ENCODE peak calls at places on chromosomes 6 and 20, in four cellular contexts. F, Y, H and C are unnamed samples.

GRCh38 chr20:47665221-47665991 is 119.9 kb downstream of the SULF2 start:
- DNase-seq in Y (no peak), H (no peak), F (no peak), C (no peak)

GRCh38 chr20:14838663-14839650 is 501.5 kb upstream of the FLRT3 start:
- DNase-seq in F (no peak), Y (peak; percentile 3), H (no peak), C (peak; percentile 87)

GRCh38 chr6:75424610-75425548 is 68.7 kb downstream of the FILIP1 start:
- DNase-seq in Y (peak; percentile 62), H (no peak), F (no peak), C (peak; percentile 86)

GRCh38 chr6:32079566-32080290 is 29.4 kb downstream of the TNXB start:
- DNase-seq in H (no peak), F (no peak), Y (peak; percentile 29), C (peak; percentile 15)

GRCh38 chr6:168956141-168956838 is 297.4 kb downstream of the THBS2 start:
- DNase-seq in Y (peak; percentile 54), H (peak; percentile 11), F (no peak), C (peak; percentile 33)

GRCh38 chr6:111573118-111573883 is 32.4 kb downstream of the TRAF3IP2 start:
- DNase-seq in Y (peak; percentile 85), H (peak; percentile 76), F (no peak), C (peak; percentile 61)

GRCh38 chr20:51750037-51750769 is 18.0 kb downstream of the ATP9A start:
- DNase-seq in H (peak; percentile 68), F (no peak), Y (peak; percentile 98), C (peak; percentile 81)

GRCh38 chr20:4189375-4189774 is 174.0 kb upstream of the RNF24 start:
- DNase-seq in F (no peak), Y (no peak), H (no peak), C (no peak)

GRCh38 chr20:62496525-62497218 is 20.9 kb upstream of the GATA5 start:
- DNase-seq in Y (peak; percentile 18), H (no peak), F (no peak), C (peak; percentile 42)

GRCh38 chr6:73263570-73263909 is 544 bp upstream of the KHDC1 start:
- DNase-seq in H (no peak), Y (peak; percentile 29), F (no peak), C (peak; percentile 5)

GRCh38 chr20:47161411-47161810 is 195.1 kb downstream of the ZMYND8 start:
- DNase-seq in Y (no peak), F (no peak), H (no peak), C (no peak)

GRCh38 chr20:45833030-45833882 is at the start of gene SNX21:
- DNase-seq in Y (peak; percentile 96), H (peak; percentile 81), F (no peak), C (peak; percentile 93)

GRCh38 chr6:4776493-4776966 is 326 bp downstream of the CDYL start:
- DNase-seq in F (peak; percentile 13), H (no peak), Y (peak; percentile 79), C (peak; percentile 77)

GRCh38 chr20:37577972-37578371 is 50.3 kb upstream of the BLCAP start:
- DNase-seq in H (no peak), Y (no peak), F (no peak), C (no peak)

GRCh38 chr6:41000248-41000647 is 38.8 kb downstream of the UNC5CL start:
- DNase-seq in Y (no peak), H (no peak), F (no peak), C (no peak)

GRCh38 chr6:113690255-113690956 is 166.7 kb upstream of the MARCKS start:
- DNase-seq in F (no peak), Y (peak; percentile 88), H (peak; percentile 90), C (peak; percentile 88)

GRCh38 chr20:44684047-44684965 is 30.9 kb upstream of the CCN5 start:
- DNase-seq in F (no peak), Y (no peak), H (no peak), C (no peak)

GRCh38 chr6:131565041-131565440 is 8.0 kb upstream of the ARG1 start:
- DNase-seq in F (no peak), H (no peak), Y (no peak), C (no peak)

GRCh38 chr20:58576590-58576944 is 61.4 kb upstream of the APCDD1L start:
- DNase-seq in Y (no peak), F (no peak), H (no peak), C (no peak)

GRCh38 chr6:148760568-148761531 is 14.0 kb downstream of the UST start:
- DNase-seq in F (peak; percentile 40), Y (peak; percentile 92), H (peak; percentile 87), C (peak; percentile 85)

GRCh38 chr6:157982580-157983438 is 1.1 kb downstream of the SYNJ2 start:
- DNase-seq in H (peak; percentile 57), Y (peak; percentile 74), F (no peak), C (peak; percentile 75)

GRCh38 chr20:14543040-14543439 is 205.6 kb upstream of the FLRT3 start:
- DNase-seq in H (peak; percentile 14), F (no peak), Y (no peak), C (no peak)

GRCh38 chr6:118635909-118636735 is 15.3 kb downstream of the CEP85L start:
- DNase-seq in F (no peak), H (no peak), Y (no peak), C (no peak)

GRCh38 chr6:82144852-82145332 is 102.7 kb downstream of the IBTK start:
- DNase-seq in Y (peak; percentile 91), H (peak; percentile 97), F (no peak), C (peak; percentile 90)

GRCh38 chr6:109050012-109050411 is 44.6 kb downstream of the SESN1 start:
- DNase-seq in F (no peak), Y (no peak), H (no peak), C (no peak)

GRCh38 chr6:152316024-152316423 is 321.1 kb downstream of the SYNE1 start:
- DNase-seq in Y (peak; percentile 85), H (peak; percentile 89), F (no peak), C (peak; percentile 56)

GRCh38 chr20:36472656-36473071 is 68.7 kb upstream of the MYL9 start:
- DNase-seq in F (no peak), H (no peak), Y (peak; percentile 71), C (peak; percentile 64)
- H3K4me3 ChIP-seq in F (peak overlapping the region; percentile 41), H (no peak overlapping the region), Y (peak overlapping the region; percentile 41), C (peak overlapping the region; percentile 67)

GRCh38 chr20:32535953-32536823 is 48.9 kb downstream of the NOL4L start:
- DNase-seq in F (peak; percentile 77), Y (peak; percentile 39), H (no peak), C (peak; percentile 53)

GRCh38 chr20:32532246-32532645 is 52.9 kb downstream of the NOL4L start:
- DNase-seq in F (no peak), Y (no peak), H (no peak), C (no peak)

GRCh38 chr20:32536861-32537656 is 48.1 kb downstream of the NOL4L start:
- DNase-seq in F (peak; percentile 55), H (no peak), Y (no peak), C (no peak)

GRCh38 chr20:32535316-32535952 is 49.7 kb downstream of the NOL4L start:
- DNase-seq in Y (no peak), H (no peak), F (peak; percentile 30), C (no peak)

DNA sequence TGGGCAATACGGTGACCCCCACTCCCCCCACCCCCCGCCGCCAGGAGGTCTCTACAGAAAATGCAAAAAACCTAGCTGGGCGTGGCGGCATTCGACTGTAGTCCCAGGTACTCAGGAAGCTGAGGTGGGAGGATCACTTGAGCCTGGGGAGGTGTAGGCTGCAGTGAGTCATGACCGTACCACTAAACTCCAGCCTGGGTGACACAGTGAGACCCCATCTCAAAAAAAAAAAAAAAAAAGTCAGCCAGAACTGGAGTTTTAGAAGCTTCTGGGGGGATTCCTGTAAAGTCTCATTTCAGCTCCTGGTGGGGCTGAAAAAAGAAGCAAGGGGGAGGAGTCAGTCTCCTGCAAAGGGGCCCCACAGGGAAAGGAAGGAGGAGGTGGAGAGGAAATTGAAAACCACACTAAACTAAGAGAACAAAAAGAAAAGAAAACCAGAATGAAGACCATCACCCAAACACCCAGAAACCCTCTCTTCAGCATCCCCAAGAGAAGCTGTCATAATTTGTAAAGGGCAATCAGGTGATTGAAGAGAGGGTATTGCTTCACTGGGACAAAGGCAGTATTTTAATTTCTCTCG is 50.4 kb downstream of the NOL4L start:
- DNase-seq in H (no peak), F (peak; percentile 62), Y (no peak), C (no peak)
- H3K4me3 ChIP-seq in H (no peak overlapping the region), F (peak overlapping the region; percentile 49), Y (no peak overlapping the region), C (no peak overlapping the region)

GRCh38 chr6:783966-784365 is 91.0 kb upstream of the EXOC2 start:
- DNase-seq in H (peak; percentile 13), Y (no peak), F (no peak), C (no peak)
- H3K4me3 ChIP-seq in H (no peak overlapping the region), Y (no peak overlapping the region), F (no peak overlapping the region), C (no peak overlapping the region)

GRCh38 chr6:56692586-56693245 is 50.0 kb upstream of the DST start:
- DNase-seq in Y (peak; percentile 85), F (no peak), H (no peak), C (peak; percentile 79)
- H3K4me3 ChIP-seq in Y (peak overlapping the region; percentile 74), F (no peak overlapping the region), H (peak overlapping the region; percentile 30), C (peak overlapping the region; percentile 86)

GRCh38 chr20:17205261-17205660 is 21.6 kb upstream of the PCSK2 start:
- DNase-seq in H (no peak), Y (no peak), F (no peak), C (no peak)

GRCh38 chr20:17197041-17197440 is 29.8 kb upstream of the PCSK2 start:
- DNase-seq in Y (no peak), F (no peak), H (no peak), C (no peak)

GRCh38 chr20:17202030-17202429 is 24.8 kb upstream of the PCSK2 start:
- DNase-seq in F (no peak), H (no peak), Y (no peak), C (no peak)

DNA sequence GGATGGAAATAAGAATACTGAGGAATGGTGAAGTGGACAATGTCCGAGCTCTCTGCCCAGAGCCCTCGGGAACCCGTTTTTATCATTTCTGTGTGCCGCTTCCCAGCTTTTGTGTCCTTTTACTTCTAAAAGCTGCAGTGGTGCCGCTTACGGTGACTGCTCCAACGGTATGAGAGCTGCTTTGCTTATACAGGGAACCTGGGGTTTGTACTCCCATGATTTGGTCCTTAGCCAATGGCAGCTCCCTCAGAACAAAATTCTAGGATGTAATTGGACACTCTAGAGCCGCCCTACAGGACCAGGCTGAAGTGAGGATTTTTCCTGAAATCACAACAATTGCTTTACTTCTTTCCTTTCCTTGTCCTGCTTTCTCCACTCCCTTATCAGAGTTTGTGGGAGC is 24.2 kb upstream of the PCSK2 start:
- DNase-seq in F (no peak), Y (no peak), H (no peak), C (no peak)
- H3K4me3 ChIP-seq in F (no peak overlapping the region), Y (no peak overlapping the region), H (no peak overlapping the region), C (no peak overlapping the region)

GRCh38 chr6:122995930-122996796 is at the start of gene CLVS2:
- DNase-seq in H (peak; percentile 1), Y (peak; percentile 49), F (no peak), C (peak; percentile 13)
- H3K4me3 ChIP-seq in H (peak within 1 kb of the TSS; percentile 58), Y (peak within 1 kb of the TSS; percentile 50), F (no peak within 1 kb of the TSS), C (peak within 1 kb of the TSS; percentile 63)